ENCODE peak calls at places on chromosome 20, in four cellular contexts. G is amniotic epithelial cell, P is KG1, I is RCC 7860. L is an unnamed sample.

GRCh38 chr20:18263723-18264122 is 24.6 kb upstream of the ZNF133 start:
- DNase-seq in G (no peak), P (no peak), I (peak), L (no peak)

GRCh38 chr20:6705106-6705766 is 62.2 kb upstream of the BMP2 start:
- DNase-seq in G (peak), P (peak), I (peak), L (peak)

GRCh38 chr20:45294003-45294368 is 12.7 kb upstream of the RBPJL start:
- DNase-seq in G (no peak), P (no peak), I (no peak), L (no peak)

GRCh38 chr20:17912916-17913315 is 55.7 kb downstream of the SNX5 start:
- DNase-seq in G (no peak), P (no peak), I (no peak), L (peak)

GRCh38 chr20:58327211-58327610 is 17.7 kb downstream of the RAB22A start:
- DNase-seq in G (peak), P (no peak), I (no peak), L (peak)

GRCh38 chr20:17556842-17557674 is 12.8 kb upstream of the DSTN start:
- DNase-seq in G (no peak), P (no peak), I (no peak), L (no peak)

GRCh38 chr20:18496042-18496441 is 983 bp downstream of the RBBP9 start:
- DNase-seq in G (no peak), P (no peak), I (no peak), L (peak)

GRCh38 chr20:35011589-35012226 is 56.0 kb downstream of the MYH7B start:
- DNase-seq in G (peak), P (no peak), I (no peak), L (no peak)

GRCh38 chr20:59022754-59023153 is 3.5 kb downstream of the TUBB1 start:
- DNase-seq in G (no peak), P (no peak), I (no peak), L (no peak)

GRCh38 chr20:50824137-50824536 is 29.3 kb downstream of the BCAS4 start:
- DNase-seq in G (peak), P (no peak), I (no peak), L (peak)

GRCh38 chr20:47008842-47009518 is 114.3 kb downstream of the EYA2 start:
- DNase-seq in G (no peak), P (no peak), I (no peak), L (no peak)

GRCh38 chr20:24316731-24317130 is 152.7 kb upstream of the SYNDIG1 start:
- DNase-seq in G (no peak), P (no peak), I (no peak), L (no peak)

GRCh38 chr20:1392443-1392692 is 486 bp downstream of the FKBP1A start:
- DNase-seq in G (no peak), P (no peak), I (no peak), L (no peak)

GRCh38 chr20:10047427-10047826 is 12.6 kb downstream of the ANKEF1 start:
- DNase-seq in G (peak), P (no peak), I (no peak), L (no peak)

GRCh38 chr20:44188752-44189151 is 1.8 kb upstream of the JPH2 start:
- DNase-seq in G (peak), P (no peak), I (no peak), L (no peak)

GRCh38 chr20:22686097-22686496 is 101.7 kb upstream of the FOXA2 start:
- DNase-seq in G (peak), P (no peak), I (peak), L (peak)

GRCh38 chr20:59933296-59933848 is at the start of gene SYCP2:
- DNase-seq in G (no peak), P (no peak), I (no peak), L (no peak)

GRCh38 chr20:18488301-18488700 is 8.7 kb downstream of the RBBP9 start:
- DNase-seq in G (no peak), P (no peak), I (no peak), L (no peak)

GRCh38 chr20:36579996-36580545 is 6.7 kb downstream of the TGIF2 start:
- DNase-seq in G (peak), P (no peak), I (peak), L (peak)

GRCh38 chr20:34046330-34046729 is 52.6 kb downstream of the RALY start:
- DNase-seq in G (no peak), P (no peak), I (no peak), L (no peak)

GRCh38 chr20:21577551-21577950 is 63.7 kb upstream of the NKX2-2 start:
- DNase-seq in G (no peak), P (no peak), I (no peak), L (no peak)

GRCh38 chr20:59825944-59826759 is 107.3 kb downstream of the SYCP2 start:
- DNase-seq in G (no peak), P (no peak), I (no peak), L (no peak)

GRCh38 chr20:36544134-36545018 is 3.1 kb downstream of the MYL9 start:
- DNase-seq in G (peak), P (no peak), I (peak), L (peak)

GRCh38 chr20:54122189-54122588 is 51.6 kb downstream of the CYP24A1 start:
- DNase-seq in G (peak), P (no peak), I (peak), L (peak)

GRCh38 chr20:33093074-33093473 is 13.6 kb downstream of the BPIFB4 start:
- DNase-seq in G (no peak), P (no peak), I (no peak), L (no peak)

GRCh38 chr20:23268792-23269354 is 81.7 kb upstream of the NXT1 start:
- DNase-seq in G (no peak), P (no peak), I (no peak), L (peak)

GRCh38 chr20:8527998-8528397 is 395.9 kb downstream of the PLCB1 start:
- DNase-seq in G (peak), P (peak), I (no peak), L (peak)

GRCh38 chr20:38806855-38807655 is 1.6 kb downstream of the PPP1R16B start:
- DNase-seq in G (no peak), P (no peak), I (no peak), L (no peak)

L was measured in iris pigment epithelial cell.